ENCODE peak calls at places on chromosome 7, in seven cellular contexts. One of them, this sample, is unnamed.

GRCh38 chr7:151430391-151431205 is 9.3 kb downstream of the CRYGN start:
- DNase-seq in mesothelial cell of epicardium: no peak
- DNase-seq in heart left ventricle: no peak
- DNase-seq in foreskin fibroblast: no peak
- DNase-seq in nephron progenitor cell: no peak
- DNase-seq in endothelial cell: no peak
- DNase-seq in gastrocnemius medialis: no peak
- DNase-seq in this sample: no peak

GRCh38 chr7:42940985-42941847 is 9.0 kb downstream of the MRPL32 start:
- DNase-seq in mesothelial cell of epicardium: peak
- DNase-seq in heart left ventricle: peak
- DNase-seq in foreskin fibroblast: peak
- DNase-seq in nephron progenitor cell: peak
- DNase-seq in endothelial cell: peak
- DNase-seq in gastrocnemius medialis: peak
- DNase-seq in this sample: peak

GRCh38 chr7:84985073-84985784 is 201.6 kb downstream of the SEMA3D start:
- DNase-seq in mesothelial cell of epicardium: no peak
- DNase-seq in heart left ventricle: no peak
- DNase-seq in foreskin fibroblast: no peak
- DNase-seq in nephron progenitor cell: no peak
- DNase-seq in endothelial cell: no peak
- DNase-seq in gastrocnemius medialis: no peak
- DNase-seq in this sample: no peak

GRCh38 chr7:121395494-121395960 is 581 bp downstream of the FAM3C start:
- DNase-seq in mesothelial cell of epicardium: peak
- DNase-seq in heart left ventricle: peak
- DNase-seq in foreskin fibroblast: peak
- DNase-seq in nephron progenitor cell: no peak
- DNase-seq in endothelial cell: no peak
- DNase-seq in gastrocnemius medialis: no peak
- DNase-seq in this sample: no peak

GRCh38 chr7:125567686-125568085 is 638.1 kb upstream of the POT1 start:
- DNase-seq in mesothelial cell of epicardium: no peak
- DNase-seq in heart left ventricle: no peak
- DNase-seq in foreskin fibroblast: no peak
- DNase-seq in nephron progenitor cell: no peak
- DNase-seq in endothelial cell: no peak
- DNase-seq in gastrocnemius medialis: no peak
- DNase-seq in this sample: no peak

GRCh38 chr7:47285860-47286491 is 295.9 kb downstream of the TNS3 start:
- DNase-seq in mesothelial cell of epicardium: no peak
- DNase-seq in heart left ventricle: no peak
- DNase-seq in foreskin fibroblast: peak
- DNase-seq in nephron progenitor cell: no peak
- DNase-seq in endothelial cell: no peak
- DNase-seq in gastrocnemius medialis: no peak
- DNase-seq in this sample: no peak

GRCh38 chr7:55133630-55134392 is 115.0 kb downstream of the EGFR start:
- DNase-seq in mesothelial cell of epicardium: no peak
- DNase-seq in heart left ventricle: peak
- DNase-seq in foreskin fibroblast: peak
- DNase-seq in nephron progenitor cell: no peak
- DNase-seq in endothelial cell: no peak
- DNase-seq in gastrocnemius medialis: peak
- DNase-seq in this sample: no peak

GRCh38 chr7:74355091-74355490 is 65.9 kb downstream of the CLIP2 start:
- DNase-seq in mesothelial cell of epicardium: no peak
- DNase-seq in heart left ventricle: peak
- DNase-seq in foreskin fibroblast: peak
- DNase-seq in nephron progenitor cell: no peak
- DNase-seq in endothelial cell: no peak
- DNase-seq in gastrocnemius medialis: no peak
- DNase-seq in this sample: no peak

GRCh38 chr7:73749931-73750776 is 11.6 kb upstream of the ABHD11 start:
- DNase-seq in mesothelial cell of epicardium: no peak
- DNase-seq in heart left ventricle: peak
- DNase-seq in foreskin fibroblast: no peak
- DNase-seq in nephron progenitor cell: no peak
- DNase-seq in endothelial cell: no peak
- DNase-seq in gastrocnemius medialis: no peak
- DNase-seq in this sample: no peak

GRCh38 chr7:159140170-159140910 is 4.3 kb downstream of the VIPR2 start:
- DNase-seq in mesothelial cell of epicardium: no peak
- DNase-seq in heart left ventricle: no peak
- DNase-seq in foreskin fibroblast: no peak
- DNase-seq in nephron progenitor cell: no peak
- DNase-seq in endothelial cell: no peak
- DNase-seq in gastrocnemius medialis: no peak
- DNase-seq in this sample: no peak

GRCh38 chr7:80783688-80784327 is 135.0 kb downstream of the SEMA3C start:
- DNase-seq in mesothelial cell of epicardium: no peak
- DNase-seq in heart left ventricle: no peak
- DNase-seq in foreskin fibroblast: peak
- DNase-seq in nephron progenitor cell: no peak
- DNase-seq in endothelial cell: no peak
- DNase-seq in gastrocnemius medialis: no peak
- DNase-seq in this sample: no peak

GRCh38 chr7:105268511-105269392 is 120.0 kb downstream of the SRPK2 start:
- DNase-seq in mesothelial cell of epicardium: no peak
- DNase-seq in heart left ventricle: no peak
- DNase-seq in foreskin fibroblast: peak
- DNase-seq in nephron progenitor cell: no peak
- DNase-seq in endothelial cell: no peak
- DNase-seq in gastrocnemius medialis: peak
- DNase-seq in this sample: no peak

GRCh38 chr7:155590215-155591023 is 44.1 kb upstream of the CNPY1 start:
- DNase-seq in mesothelial cell of epicardium: no peak
- DNase-seq in heart left ventricle: peak
- DNase-seq in foreskin fibroblast: no peak
- DNase-seq in nephron progenitor cell: no peak
- DNase-seq in endothelial cell: no peak
- DNase-seq in gastrocnemius medialis: no peak
- DNase-seq in this sample: no peak

GRCh38 chr7:75977741-75978140 is 16.7 kb downstream of the TMEM120A start:
- DNase-seq in mesothelial cell of epicardium: no peak
- DNase-seq in heart left ventricle: peak
- DNase-seq in foreskin fibroblast: no peak
- DNase-seq in nephron progenitor cell: no peak
- DNase-seq in endothelial cell: no peak
- DNase-seq in gastrocnemius medialis: peak
- DNase-seq in this sample: no peak

GRCh38 chr7:80940539-80941205 is 21.8 kb upstream of the SEMA3C start:
- DNase-seq in mesothelial cell of epicardium: no peak
- DNase-seq in heart left ventricle: no peak
- DNase-seq in foreskin fibroblast: no peak
- DNase-seq in nephron progenitor cell: no peak
- DNase-seq in endothelial cell: no peak
- DNase-seq in gastrocnemius medialis: no peak
- DNase-seq in this sample: no peak

GRCh38 chr7:68964060-68964459 is 634.2 kb upstream of the AUTS2 start:
- DNase-seq in mesothelial cell of epicardium: no peak
- DNase-seq in heart left ventricle: no peak
- DNase-seq in foreskin fibroblast: no peak
- DNase-seq in nephron progenitor cell: no peak
- DNase-seq in endothelial cell: no peak
- DNase-seq in gastrocnemius medialis: no peak
- DNase-seq in this sample: no peak

GRCh38 chr7:135169141-135169935 is 1.2 kb downstream of the CYREN start:
- DNase-seq in mesothelial cell of epicardium: peak
- DNase-seq in heart left ventricle: peak
- DNase-seq in foreskin fibroblast: no peak
- DNase-seq in nephron progenitor cell: peak
- DNase-seq in endothelial cell: peak
- DNase-seq in gastrocnemius medialis: peak
- DNase-seq in this sample: no peak

GRCh38 chr7:70744414-70744942 is 387.5 kb upstream of the GALNT17 start:
- DNase-seq in mesothelial cell of epicardium: no peak
- DNase-seq in heart left ventricle: no peak
- DNase-seq in foreskin fibroblast: no peak
- DNase-seq in nephron progenitor cell: no peak
- DNase-seq in endothelial cell: no peak
- DNase-seq in gastrocnemius medialis: no peak
- DNase-seq in this sample: no peak

DNA sequence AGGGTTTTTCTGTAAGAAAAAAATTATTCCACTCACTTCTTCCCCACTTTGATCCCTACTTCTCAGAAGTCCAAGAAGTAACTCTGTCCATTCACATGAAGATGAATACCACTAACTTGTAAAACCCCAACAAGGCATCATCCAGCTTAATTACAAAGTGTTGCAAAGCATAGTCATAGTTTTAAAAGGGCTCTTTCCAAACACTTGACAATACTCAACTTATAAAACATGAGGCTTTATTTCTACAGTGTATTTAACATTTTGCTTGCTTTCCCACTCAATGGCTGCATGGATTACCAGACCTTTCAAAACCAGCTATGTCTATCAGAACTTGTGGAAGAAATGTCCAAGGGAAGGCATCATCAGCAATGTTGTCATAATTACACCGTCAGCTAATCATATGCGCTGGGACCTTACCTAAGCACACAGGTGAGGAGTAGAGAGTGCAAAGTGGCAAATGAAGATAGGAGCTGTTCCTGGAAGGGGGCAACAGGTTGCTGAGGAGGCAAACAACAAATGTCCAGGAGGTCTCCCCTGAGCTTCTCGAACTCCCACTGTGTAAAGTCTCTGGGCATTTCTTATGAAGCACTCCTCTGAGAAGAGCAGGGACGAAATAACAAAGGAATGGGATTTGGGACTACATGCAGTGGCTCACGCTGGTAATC is 152.7 kb downstream of the DOCK4 start:
- DNase-seq in mesothelial cell of epicardium: no peak
- DNase-seq in heart left ventricle: no peak
- DNase-seq in foreskin fibroblast: no peak
- DNase-seq in nephron progenitor cell: no peak
- DNase-seq in endothelial cell: no peak
- DNase-seq in gastrocnemius medialis: no peak
- DNase-seq in this sample: no peak
- TF ChIP-seq CTCF in mesothelial cell of epicardium: no peak
- TF ChIP-seq CTCF in heart left ventricle: no peak
- TF ChIP-seq CTCF in foreskin fibroblast: no peak
- TF ChIP-seq CTCF in nephron progenitor cell: no peak
- TF ChIP-seq CTCF in endothelial cell: no peak
- TF ChIP-seq CTCF in gastrocnemius medialis: no peak
- TF ChIP-seq CTCF in this sample: no peak

DNA sequence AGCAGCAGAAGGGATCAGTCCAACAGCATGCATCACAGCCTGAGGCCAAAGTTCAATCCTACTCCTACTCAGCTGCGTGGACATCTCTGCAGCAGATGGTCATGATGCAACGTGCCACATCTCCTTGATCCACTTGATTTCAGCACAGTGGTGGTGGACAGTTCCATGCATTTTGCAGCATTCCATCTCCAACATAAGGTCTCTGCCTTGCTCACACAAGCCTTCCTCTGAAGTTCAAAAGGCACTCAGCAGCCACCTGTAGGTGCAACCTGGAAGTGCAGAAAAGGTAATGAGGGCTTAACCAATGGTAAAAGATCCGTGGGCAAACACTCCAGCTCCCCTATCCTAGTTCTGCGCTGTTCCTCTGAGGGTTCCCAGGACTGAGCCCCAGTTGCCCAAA is 57.5 kb upstream of the CHCHD3 start:
- DNase-seq in mesothelial cell of epicardium: peak
- DNase-seq in heart left ventricle: no peak
- DNase-seq in foreskin fibroblast: peak
- DNase-seq in nephron progenitor cell: peak
- DNase-seq in endothelial cell: peak
- DNase-seq in gastrocnemius medialis: no peak
- DNase-seq in this sample: no peak
- TF ChIP-seq CTCF in mesothelial cell of epicardium: peak
- TF ChIP-seq CTCF in heart left ventricle: no peak
- TF ChIP-seq CTCF in foreskin fibroblast: no peak
- TF ChIP-seq CTCF in nephron progenitor cell: peak
- TF ChIP-seq CTCF in endothelial cell: peak
- TF ChIP-seq CTCF in gastrocnemius medialis: no peak
- TF ChIP-seq CTCF in this sample: no peak

DNA sequence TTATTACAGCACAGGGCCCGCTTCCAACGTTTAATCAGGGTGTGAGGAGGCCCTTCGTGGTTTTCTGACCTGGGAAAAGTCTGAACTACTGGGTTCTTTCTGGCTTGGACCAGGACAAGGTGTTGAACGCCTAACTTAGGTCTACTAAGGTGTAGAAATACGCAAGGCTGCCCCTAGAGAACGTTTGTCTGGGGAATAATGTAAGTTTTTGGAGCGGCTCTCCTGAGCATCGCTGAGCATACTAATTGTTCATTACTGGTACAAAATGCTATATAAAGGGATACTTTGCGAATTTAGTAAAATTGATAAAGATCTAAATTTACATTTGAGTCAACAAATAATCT is 32.4 kb upstream of the TOMM7 start:
- DNase-seq in mesothelial cell of epicardium: no peak
- DNase-seq in heart left ventricle: no peak
- DNase-seq in foreskin fibroblast: no peak
- DNase-seq in nephron progenitor cell: no peak
- DNase-seq in endothelial cell: no peak
- DNase-seq in gastrocnemius medialis: no peak
- DNase-seq in this sample: no peak
- TF ChIP-seq CTCF in mesothelial cell of epicardium: no peak
- TF ChIP-seq CTCF in heart left ventricle: no peak
- TF ChIP-seq CTCF in foreskin fibroblast: no peak
- TF ChIP-seq CTCF in nephron progenitor cell: no peak
- TF ChIP-seq CTCF in endothelial cell: no peak
- TF ChIP-seq CTCF in gastrocnemius medialis: no peak
- TF ChIP-seq CTCF in this sample: no peak

GRCh38 chr7:91993976-91994375 is 53.3 kb downstream of the AKAP9 start:
- DNase-seq in mesothelial cell of epicardium: no peak
- DNase-seq in heart left ventricle: no peak
- DNase-seq in foreskin fibroblast: no peak
- DNase-seq in nephron progenitor cell: no peak
- DNase-seq in endothelial cell: no peak
- DNase-seq in gastrocnemius medialis: no peak
- DNase-seq in this sample: no peak
- TF ChIP-seq CTCF in mesothelial cell of epicardium: no peak
- TF ChIP-seq CTCF in heart left ventricle: no peak
- TF ChIP-seq CTCF in foreskin fibroblast: no peak
- TF ChIP-seq CTCF in nephron progenitor cell: no peak
- TF ChIP-seq CTCF in endothelial cell: no peak
- TF ChIP-seq CTCF in gastrocnemius medialis: no peak
- TF ChIP-seq CTCF in this sample: no peak

GRCh38 chr7:94509879-94510581 is 421 bp downstream of the CASD1 start:
- DNase-seq in mesothelial cell of epicardium: peak
- DNase-seq in heart left ventricle: peak
- DNase-seq in foreskin fibroblast: peak
- DNase-seq in nephron progenitor cell: peak
- DNase-seq in endothelial cell: peak
- DNase-seq in gastrocnemius medialis: peak
- DNase-seq in this sample: peak
- TF ChIP-seq CTCF in mesothelial cell of epicardium: no peak
- TF ChIP-seq CTCF in heart left ventricle: peak
- TF ChIP-seq CTCF in foreskin fibroblast: peak
- TF ChIP-seq CTCF in nephron progenitor cell: no peak
- TF ChIP-seq CTCF in endothelial cell: no peak
- TF ChIP-seq CTCF in gastrocnemius medialis: peak
- TF ChIP-seq CTCF in this sample: no peak

GRCh38 chr7:44814956-44815355 is 18.5 kb downstream of the PPIA start:
- DNase-seq in mesothelial cell of epicardium: no peak
- DNase-seq in heart left ventricle: no peak
- DNase-seq in foreskin fibroblast: no peak
- DNase-seq in nephron progenitor cell: no peak
- DNase-seq in endothelial cell: no peak
- DNase-seq in gastrocnemius medialis: no peak
- DNase-seq in this sample: no peak
- TF ChIP-seq CTCF in mesothelial cell of epicardium: no peak
- TF ChIP-seq CTCF in heart left ventricle: no peak
- TF ChIP-seq CTCF in foreskin fibroblast: no peak
- TF ChIP-seq CTCF in nephron progenitor cell: no peak
- TF ChIP-seq CTCF in endothelial cell: no peak
- TF ChIP-seq CTCF in gastrocnemius medialis: no peak
- TF ChIP-seq CTCF in this sample: no peak